ENCODE peak calls at places on chromosome 14, in four cellular contexts. Z, U, W and G are unnamed samples.

GRCh38 chr14:90545966-90546751 is 149.3 kb downstream of the CALM1 start:
- DNase-seq in U (peak), Z (no peak), W (no peak), G (no peak)

GRCh38 chr14:61516957-61517356 is 178.4 kb upstream of the HIF1A start:
- DNase-seq in U (no peak), Z (no peak), W (no peak), G (no peak)

GRCh38 chr14:65359503-65359902 is 53.0 kb upstream of the FUT8 start:
- DNase-seq in U (no peak), W (no peak), Z (no peak), G (no peak)

GRCh38 chr14:32428149-32428548 is 99.1 kb downstream of the AKAP6 start:
- DNase-seq in Z (no peak), U (no peak), W (no peak), G (no peak)

GRCh38 chr14:92122351-92122677 is 545 bp downstream of the CPSF2 start:
- DNase-seq in W (peak), Z (peak), U (peak), G (peak)

GRCh38 chr14:90419200-90419599 is 22.4 kb downstream of the CALM1 start:
- DNase-seq in W (no peak), Z (peak), U (no peak), G (no peak)

GRCh38 chr14:89268514-89268913 is 148.5 kb downstream of the FOXN3 start:
- DNase-seq in W (no peak), Z (no peak), U (no peak), G (no peak)

GRCh38 chr14:93006484-93007128 is 83.7 kb downstream of the CHGA start:
- DNase-seq in W (no peak), Z (no peak), U (no peak), G (no peak)

GRCh38 chr14:85607571-85608219 is 77.8 kb downstream of the FLRT2 start:
- DNase-seq in Z (peak), W (no peak), U (no peak), G (no peak)

GRCh38 chr14:34331728-34332623 is 130.1 kb downstream of the SPTSSA start:
- DNase-seq in Z (peak), W (peak), U (peak), G (peak)

GRCh38 chr14:74955229-74955999 is at the start of gene PGF:
- DNase-seq in Z (no peak), U (peak), W (peak), G (peak)

GRCh38 chr14:49654511-49654910 is 19.5 kb upstream of the DNAAF2 start:
- DNase-seq in Z (no peak), U (no peak), W (no peak), G (no peak)

GRCh38 chr14:76810953-76811400 is 1.7 kb downstream of the ANGEL1 start:
- DNase-seq in W (peak), U (peak), Z (peak), G (peak)

GRCh38 chr14:95685978-95686922 is at the start of gene TCL1B:
- DNase-seq in U (no peak), Z (no peak), W (no peak), G (no peak)

GRCh38 chr14:58647777-58648176 is 10.0 kb downstream of the DACT1 start:
- DNase-seq in W (no peak), U (no peak), Z (no peak), G (no peak)

GRCh38 chr14:57493467-57494181 is at the start of gene CCDC198:
- DNase-seq in W (peak), Z (no peak), U (no peak), G (no peak)

GRCh38 chr14:52998376-52999010 is 47.6 kb upstream of the FERMT2 start:
- DNase-seq in W (no peak), Z (peak), U (no peak), G (no peak)

GRCh38 chr14:89265229-89265628 is 151.8 kb downstream of the FOXN3 start:
- DNase-seq in Z (no peak), U (no peak), W (no peak), G (no peak)

GRCh38 chr14:35257809-35258208 is 34.4 kb upstream of the PSMA6 start:
- DNase-seq in W (no peak), Z (peak), U (no peak), G (no peak)

GRCh38 chr14:76812093-76812421 is 625 bp downstream of the ANGEL1 start:
- DNase-seq in Z (no peak), W (peak), U (no peak), G (peak)

GRCh38 chr14:55780156-55780946 is 200.3 kb downstream of the KTN1 start:
- DNase-seq in Z (peak), W (no peak), U (no peak), G (no peak)

GRCh38 chr14:36522347-36522971 is 2.4 kb upstream of the NKX2-1 start:
- DNase-seq in Z (no peak), W (no peak), U (no peak), G (peak)

GRCh38 chr14:71117839-71118743 is 210.8 kb downstream of the PCNX1 start:
- DNase-seq in Z (peak), W (no peak), U (no peak), G (peak)

GRCh38 chr14:64937821-64938193 is 4.7 kb downstream of the GPX2 start:
- DNase-seq in W (no peak), Z (no peak), U (no peak), G (no peak)

DNA sequence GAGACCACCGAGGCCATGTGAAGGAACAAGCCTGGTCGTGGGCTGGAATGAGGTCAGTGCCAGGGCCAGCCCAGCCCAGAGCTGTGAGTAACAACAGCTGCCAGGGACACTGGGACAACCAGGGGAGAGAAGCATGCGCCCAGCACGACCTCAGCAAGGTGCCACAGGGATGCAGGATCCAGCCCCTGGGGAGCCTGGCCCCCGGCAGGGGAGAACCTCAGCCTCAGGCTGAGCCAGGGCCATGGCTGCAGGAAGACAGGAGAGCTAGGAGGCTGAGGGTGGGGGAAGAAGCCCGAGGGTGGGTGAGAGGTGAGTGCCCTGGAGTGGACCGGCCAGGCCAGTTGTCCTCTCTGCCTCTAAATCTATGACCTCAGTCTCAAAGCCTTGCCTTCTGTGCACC is 62.6 kb downstream of the BCL11B start:
- DNase-seq in U (no peak), W (no peak), Z (no peak), G (no peak)
- TF ChIP-seq CTCF in U (no peak), W (no peak), Z (no peak), G (no peak)

GRCh38 chr14:99575043-99576023 is 28.7 kb downstream of the CCDC85C start:
- DNase-seq in Z (no peak), W (peak), U (peak), G (no peak)
- TF ChIP-seq CTCF in Z (peak), W (no peak), U (peak), G (peak)

GRCh38 chr14:104771374-104771773 is 18.4 kb downstream of the SIVA1 start:
- DNase-seq in U (no peak), Z (no peak), W (no peak), G (no peak)

GRCh38 chr14:104771918-104772706 is 19.2 kb downstream of the SIVA1 start:
- DNase-seq in W (no peak), U (no peak), Z (no peak), G (no peak)

GRCh38 chr14:104770072-104770579 is 17.2 kb downstream of the SIVA1 start:
- DNase-seq in Z (no peak), W (no peak), U (no peak), G (no peak)

GRCh38 chr14:104769324-104770071 is 16.6 kb downstream of the SIVA1 start:
- DNase-seq in Z (no peak), W (peak), U (no peak), G (no peak)

GRCh38 chr14:104770851-104771272 is 17.9 kb downstream of the SIVA1 start:
- DNase-seq in U (peak), Z (no peak), W (peak), G (no peak)
- TF ChIP-seq CTCF in U (peak), Z (peak), W (peak), G (peak)

DNA sequence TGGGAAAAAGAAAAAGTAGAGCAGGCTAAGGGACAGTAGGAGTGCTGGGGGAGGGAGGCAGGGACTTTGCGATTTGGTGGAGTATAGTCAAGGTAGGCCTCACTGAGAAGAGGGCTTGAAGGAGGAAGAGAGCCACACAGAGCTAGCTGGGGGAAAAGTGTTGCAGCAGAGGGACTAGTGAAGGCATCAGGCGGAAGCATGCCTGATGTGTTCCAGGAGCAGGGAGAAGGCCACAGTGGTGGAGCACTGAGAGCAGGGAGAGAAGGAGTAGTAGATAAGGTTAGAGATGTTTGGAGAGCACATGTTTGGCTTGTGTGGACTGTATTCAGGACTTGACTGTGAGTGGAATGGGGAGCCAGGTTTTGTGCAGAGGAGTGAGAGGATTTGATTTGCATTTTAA is 9.0 kb downstream of the FRMD6 start:
- DNase-seq in Z (no peak), U (no peak), W (no peak), G (no peak)
- TF ChIP-seq CTCF in Z (no peak), U (no peak), W (no peak), G (no peak)

DNA sequence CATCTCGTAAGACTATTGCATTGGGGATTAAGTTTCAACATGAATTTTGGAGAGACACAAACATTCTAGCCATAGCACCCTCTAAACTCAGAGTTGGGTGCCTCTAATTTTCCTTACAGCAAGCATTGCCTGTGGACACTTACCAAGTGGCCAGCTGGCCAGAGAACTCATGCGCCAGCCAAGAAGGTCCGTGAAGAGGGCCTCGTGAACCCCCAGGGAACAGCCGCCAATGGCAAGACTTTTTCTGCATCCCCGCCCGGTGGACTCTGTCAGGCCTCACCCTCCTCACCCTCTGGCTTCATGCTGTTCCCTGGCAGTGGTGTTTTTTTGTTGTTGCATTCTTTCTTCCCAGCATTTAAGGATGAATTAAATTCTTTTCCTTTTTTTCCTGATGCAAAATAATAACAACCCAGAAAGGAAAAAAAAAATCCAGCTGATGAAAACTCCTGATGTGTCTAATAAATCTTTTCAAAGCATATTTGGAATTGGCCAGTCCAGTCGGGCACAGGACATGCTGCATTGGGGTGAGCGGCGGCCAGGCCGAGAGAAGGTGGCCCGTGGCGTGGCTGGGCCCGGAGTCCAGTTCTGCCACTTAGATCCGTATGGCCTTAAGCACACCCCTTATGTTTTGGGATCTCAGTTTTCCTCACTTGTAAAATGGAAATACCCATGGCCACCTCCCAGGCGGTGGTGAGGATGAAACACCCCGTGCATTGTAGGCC is 191.9 kb upstream of the DIO3 start:
- DNase-seq in Z (no peak), U (no peak), W (no peak), G (no peak)
- TF ChIP-seq CTCF in Z (no peak), U (no peak), W (no peak), G (no peak)

DNA sequence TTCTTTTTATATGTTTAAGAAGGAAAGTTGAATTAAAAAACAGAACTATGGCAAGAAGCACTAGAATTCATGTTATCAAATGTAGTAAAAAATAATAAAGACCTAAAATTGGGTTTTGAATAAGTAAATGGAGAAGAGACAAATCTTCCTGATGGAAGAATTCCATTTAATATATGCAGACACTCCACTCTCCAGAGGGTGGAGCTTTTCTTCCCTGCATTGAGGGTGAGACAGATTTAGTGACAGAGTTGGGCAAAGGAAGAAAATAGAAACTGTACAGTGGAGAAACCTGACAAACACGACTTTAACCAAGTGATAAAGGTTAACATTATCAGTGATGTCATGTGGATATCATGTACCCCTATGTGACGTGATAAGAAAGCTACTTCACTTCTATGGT is 217.6 kb downstream of the PRKD1 start:
- DNase-seq in U (no peak), Z (no peak), W (no peak), G (no peak)
- TF ChIP-seq CTCF in U (peak), Z (peak), W (no peak), G (no peak)

GRCh38 chr14:68762944-68763831 is 29.7 kb downstream of the ZFP36L1 start:
- DNase-seq in U (peak), W (no peak), Z (no peak), G (no peak)
- TF ChIP-seq CTCF in U (peak), W (no peak), Z (no peak), G (no peak)

DNA sequence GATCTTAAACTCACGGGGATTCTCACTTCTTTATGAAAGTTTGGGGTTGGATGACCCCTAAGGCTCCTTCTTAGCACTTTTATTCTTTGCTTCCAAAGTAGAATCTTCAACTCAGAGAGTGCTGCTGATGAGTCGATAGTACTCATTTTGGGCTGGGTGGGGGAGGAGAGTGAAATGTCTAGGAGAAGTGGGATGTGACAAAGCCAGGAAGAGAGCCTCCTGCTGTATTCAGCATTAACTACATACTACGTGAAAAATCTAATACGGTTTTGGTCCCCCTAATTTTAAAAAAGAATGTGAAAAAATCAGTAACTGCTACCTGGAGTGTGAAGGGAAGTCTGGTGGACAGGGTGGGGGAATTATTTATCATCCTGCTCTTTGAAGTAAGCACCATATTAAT is 148.3 kb downstream of the SAMD4A start:
- DNase-seq in W (no peak), Z (peak), U (no peak), G (no peak)
- TF ChIP-seq CTCF in W (no peak), Z (peak), U (no peak), G (no peak)